ENCODE peak calls at places on chromosomes 5 and 9, in ten cellular contexts. One of them, this sample, is unnamed.
A peak's percentile ranks its signal among the peaks of the same experiment; 100 is the strongest.

GRCh38 chr5:178469011-178469974 is 120.9 kb downstream of the COL23A1 start:
- DNase-seq in naive thymus-derived CD4-positive, alpha-beta T cell: no peak
- DNase-seq in AG10803: no peak
- DNase-seq in aorta: peak; percentile 59
- DNase-seq in skeletal muscle cell: no peak
- DNase-seq in CD4-positive, alpha-beta memory T cell: no peak
- DNase-seq in BJ: no peak
- DNase-seq in effector memory CD4-positive, alpha-beta T cell: no peak
- DNase-seq in astrocyte: no peak
- DNase-seq in body of pancreas: no peak
- DNase-seq in this sample: no peak

GRCh38 chr5:73496984-73497457 is 1.2 kb upstream of the BTF3 start:
- DNase-seq in naive thymus-derived CD4-positive, alpha-beta T cell: no peak
- DNase-seq in AG10803: peak; percentile 43
- DNase-seq in aorta: no peak
- DNase-seq in skeletal muscle cell: peak; percentile 17
- DNase-seq in CD4-positive, alpha-beta memory T cell: no peak
- DNase-seq in BJ: peak; percentile 19
- DNase-seq in effector memory CD4-positive, alpha-beta T cell: no peak
- DNase-seq in astrocyte: peak; percentile 47
- DNase-seq in body of pancreas: no peak
- DNase-seq in this sample: peak; percentile 85

GRCh38 chr9:24832307-24832706 is 286.6 kb upstream of the IZUMO3 start:
- DNase-seq in naive thymus-derived CD4-positive, alpha-beta T cell: no peak
- DNase-seq in AG10803: no peak
- DNase-seq in aorta: no peak
- DNase-seq in skeletal muscle cell: no peak
- DNase-seq in CD4-positive, alpha-beta memory T cell: no peak
- DNase-seq in BJ: no peak
- DNase-seq in effector memory CD4-positive, alpha-beta T cell: no peak
- DNase-seq in astrocyte: no peak
- DNase-seq in body of pancreas: no peak
- DNase-seq in this sample: peak; percentile 2

GRCh38 chr5:10481241-10481932 is 39.7 kb downstream of the ROPN1L start:
- DNase-seq in naive thymus-derived CD4-positive, alpha-beta T cell: no peak
- DNase-seq in AG10803: no peak
- DNase-seq in aorta: no peak
- DNase-seq in skeletal muscle cell: no peak
- DNase-seq in CD4-positive, alpha-beta memory T cell: no peak
- DNase-seq in BJ: no peak
- DNase-seq in effector memory CD4-positive, alpha-beta T cell: no peak
- DNase-seq in astrocyte: no peak
- DNase-seq in body of pancreas: no peak
- DNase-seq in this sample: no peak

GRCh38 chr5:65288657-65289056 is 193.1 kb downstream of the ADAMTS6 start:
- DNase-seq in naive thymus-derived CD4-positive, alpha-beta T cell: no peak
- DNase-seq in AG10803: no peak
- DNase-seq in aorta: no peak
- DNase-seq in skeletal muscle cell: no peak
- DNase-seq in CD4-positive, alpha-beta memory T cell: no peak
- DNase-seq in BJ: no peak
- DNase-seq in effector memory CD4-positive, alpha-beta T cell: no peak
- DNase-seq in astrocyte: no peak
- DNase-seq in body of pancreas: no peak
- DNase-seq in this sample: no peak

GRCh38 chr9:108835831-108836230 is 20.0 kb downstream of the ACTL7B start:
- DNase-seq in naive thymus-derived CD4-positive, alpha-beta T cell: no peak
- DNase-seq in AG10803: no peak
- DNase-seq in aorta: no peak
- DNase-seq in skeletal muscle cell: no peak
- DNase-seq in CD4-positive, alpha-beta memory T cell: no peak
- DNase-seq in BJ: no peak
- DNase-seq in effector memory CD4-positive, alpha-beta T cell: no peak
- DNase-seq in astrocyte: no peak
- DNase-seq in body of pancreas: no peak
- DNase-seq in this sample: no peak

GRCh38 chr5:9686211-9686610 is 56.1 kb upstream of the TAS2R1 start:
- DNase-seq in naive thymus-derived CD4-positive, alpha-beta T cell: no peak
- DNase-seq in AG10803: peak; percentile 69
- DNase-seq in aorta: no peak
- DNase-seq in skeletal muscle cell: peak; percentile 23
- DNase-seq in CD4-positive, alpha-beta memory T cell: no peak
- DNase-seq in BJ: no peak
- DNase-seq in effector memory CD4-positive, alpha-beta T cell: no peak
- DNase-seq in astrocyte: peak; percentile 74
- DNase-seq in body of pancreas: no peak
- DNase-seq in this sample: no peak

GRCh38 chr9:115849679-115850412 is 303.7 kb upstream of the PAPPA start:
- DNase-seq in naive thymus-derived CD4-positive, alpha-beta T cell: no peak
- DNase-seq in AG10803: peak; percentile 90
- DNase-seq in aorta: no peak
- DNase-seq in skeletal muscle cell: no peak
- DNase-seq in CD4-positive, alpha-beta memory T cell: no peak
- DNase-seq in BJ: peak; percentile 19
- DNase-seq in effector memory CD4-positive, alpha-beta T cell: no peak
- DNase-seq in astrocyte: no peak
- DNase-seq in body of pancreas: peak; percentile 2
- DNase-seq in this sample: no peak

GRCh38 chr9:32681751-32682150 is 46.3 kb upstream of the TAF1L start:
- DNase-seq in naive thymus-derived CD4-positive, alpha-beta T cell: no peak
- DNase-seq in AG10803: no peak
- DNase-seq in aorta: no peak
- DNase-seq in skeletal muscle cell: no peak
- DNase-seq in CD4-positive, alpha-beta memory T cell: no peak
- DNase-seq in BJ: no peak
- DNase-seq in effector memory CD4-positive, alpha-beta T cell: no peak
- DNase-seq in astrocyte: no peak
- DNase-seq in body of pancreas: no peak
- DNase-seq in this sample: no peak

GRCh38 chr9:114799441-114799840 is 6.4 kb downstream of the TNFSF15 start:
- DNase-seq in naive thymus-derived CD4-positive, alpha-beta T cell: no peak
- DNase-seq in AG10803: no peak
- DNase-seq in aorta: no peak
- DNase-seq in skeletal muscle cell: no peak
- DNase-seq in CD4-positive, alpha-beta memory T cell: no peak
- DNase-seq in BJ: no peak
- DNase-seq in effector memory CD4-positive, alpha-beta T cell: no peak
- DNase-seq in astrocyte: no peak
- DNase-seq in body of pancreas: no peak
- DNase-seq in this sample: peak; percentile 14

DNA sequence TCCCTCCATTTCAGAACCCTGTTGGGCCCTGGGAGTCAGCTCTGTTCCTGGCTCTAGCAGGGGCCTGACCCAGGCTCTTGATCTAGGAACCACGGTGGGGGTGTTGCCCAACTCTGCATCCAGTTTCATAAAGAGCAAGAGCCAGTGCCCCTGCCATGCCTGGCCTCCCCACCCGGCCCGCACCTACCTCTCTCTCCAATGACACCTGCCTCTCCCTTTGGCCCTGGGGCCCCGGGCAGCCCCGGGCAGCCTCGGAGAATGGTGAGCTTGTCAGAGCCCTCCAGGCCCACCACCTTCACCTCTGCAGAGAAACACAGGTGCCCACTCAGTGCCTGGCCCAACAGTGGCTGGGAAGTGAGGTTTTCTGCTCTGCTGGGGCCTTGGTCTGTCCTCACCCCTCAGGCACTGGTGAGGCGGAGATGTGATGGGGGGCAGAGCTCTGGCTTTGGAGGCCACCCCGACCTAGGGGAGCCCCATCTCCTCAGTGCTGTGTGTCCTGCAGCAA is 1.5 kb downstream of the FCN1 start:
- DNase-seq in naive thymus-derived CD4-positive, alpha-beta T cell: no peak
- DNase-seq in AG10803: no peak
- DNase-seq in aorta: peak; percentile 68
- DNase-seq in skeletal muscle cell: no peak
- DNase-seq in CD4-positive, alpha-beta memory T cell: no peak
- DNase-seq in BJ: no peak
- DNase-seq in effector memory CD4-positive, alpha-beta T cell: no peak
- DNase-seq in astrocyte: no peak
- DNase-seq in body of pancreas: no peak
- DNase-seq in this sample: no peak
- H3K4me3 ChIP-seq in naive thymus-derived CD4-positive, alpha-beta T cell: no peak overlapping the region
- H3K4me3 ChIP-seq in AG10803: no peak overlapping the region
- H3K4me3 ChIP-seq in aorta: no peak overlapping the region
- H3K4me3 ChIP-seq in skeletal muscle cell: no peak overlapping the region
- H3K4me3 ChIP-seq in CD4-positive, alpha-beta memory T cell: no peak overlapping the region
- H3K4me3 ChIP-seq in BJ: no peak overlapping the region
- H3K4me3 ChIP-seq in effector memory CD4-positive, alpha-beta T cell: no peak overlapping the region
- H3K4me3 ChIP-seq in astrocyte: no peak overlapping the region
- H3K4me3 ChIP-seq in body of pancreas: no peak overlapping the region
- H3K4me3 ChIP-seq in this sample: no peak overlapping the region

DNA sequence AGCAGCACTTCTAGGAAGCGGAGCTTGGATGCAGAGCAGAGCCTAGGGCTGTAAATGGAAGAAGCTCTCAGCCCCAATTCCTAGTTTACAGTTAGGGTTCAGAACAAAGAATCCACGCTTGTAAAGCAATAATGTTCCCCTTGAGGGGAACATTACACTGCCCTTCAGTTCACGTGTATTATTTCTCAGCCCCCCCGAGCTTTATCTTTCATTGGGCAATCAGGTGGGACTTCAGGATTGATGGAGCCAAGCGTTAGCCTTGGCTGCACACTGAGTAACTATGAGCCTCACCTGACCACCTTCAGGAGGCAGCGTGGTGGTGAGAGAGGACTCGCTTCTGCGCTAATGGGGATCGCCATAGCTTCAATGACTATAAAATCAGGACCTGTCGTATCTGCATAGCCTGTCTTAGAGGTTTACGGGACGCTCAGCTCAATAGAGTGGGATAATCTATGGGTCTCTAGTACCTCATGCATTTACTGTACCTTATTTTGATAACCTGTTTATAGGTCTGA is 157.0 kb upstream of the RASEF start:
- DNase-seq in naive thymus-derived CD4-positive, alpha-beta T cell: no peak
- DNase-seq in AG10803: no peak
- DNase-seq in aorta: no peak
- DNase-seq in skeletal muscle cell: no peak
- DNase-seq in CD4-positive, alpha-beta memory T cell: no peak
- DNase-seq in BJ: no peak
- DNase-seq in effector memory CD4-positive, alpha-beta T cell: no peak
- DNase-seq in astrocyte: no peak
- DNase-seq in body of pancreas: peak; percentile 23
- DNase-seq in this sample: no peak
- H3K4me3 ChIP-seq in naive thymus-derived CD4-positive, alpha-beta T cell: no peak overlapping the region
- H3K4me3 ChIP-seq in AG10803: peak overlapping the region; percentile 73
- H3K4me3 ChIP-seq in aorta: no peak overlapping the region
- H3K4me3 ChIP-seq in skeletal muscle cell: peak overlapping the region; percentile 61
- H3K4me3 ChIP-seq in CD4-positive, alpha-beta memory T cell: no peak overlapping the region
- H3K4me3 ChIP-seq in BJ: peak overlapping the region; percentile 34
- H3K4me3 ChIP-seq in effector memory CD4-positive, alpha-beta T cell: no peak overlapping the region
- H3K4me3 ChIP-seq in astrocyte: peak overlapping the region; percentile 78
- H3K4me3 ChIP-seq in body of pancreas: peak overlapping the region; percentile 11
- H3K4me3 ChIP-seq in this sample: peak overlapping the region; percentile 57

GRCh38 chr5:134543820-134544692 is 18.6 kb downstream of the JADE2 start:
- DNase-seq in naive thymus-derived CD4-positive, alpha-beta T cell: no peak
- DNase-seq in AG10803: no peak
- DNase-seq in aorta: peak; percentile 68
- DNase-seq in skeletal muscle cell: no peak
- DNase-seq in CD4-positive, alpha-beta memory T cell: peak; percentile 25
- DNase-seq in BJ: no peak
- DNase-seq in effector memory CD4-positive, alpha-beta T cell: peak; percentile 28
- DNase-seq in astrocyte: no peak
- DNase-seq in body of pancreas: no peak
- DNase-seq in this sample: no peak
- H3K4me3 ChIP-seq in naive thymus-derived CD4-positive, alpha-beta T cell: no peak overlapping the region
- H3K4me3 ChIP-seq in AG10803: no peak overlapping the region
- H3K4me3 ChIP-seq in aorta: no peak overlapping the region
- H3K4me3 ChIP-seq in skeletal muscle cell: no peak overlapping the region
- H3K4me3 ChIP-seq in CD4-positive, alpha-beta memory T cell: peak overlapping the region; percentile 2
- H3K4me3 ChIP-seq in BJ: no peak overlapping the region
- H3K4me3 ChIP-seq in effector memory CD4-positive, alpha-beta T cell: peak overlapping the region; percentile 3
- H3K4me3 ChIP-seq in astrocyte: no peak overlapping the region
- H3K4me3 ChIP-seq in body of pancreas: no peak overlapping the region
- H3K4me3 ChIP-seq in this sample: no peak overlapping the region

GRCh38 chr5:120093178-120093577 is 370.9 kb upstream of the PRR16 start:
- DNase-seq in naive thymus-derived CD4-positive, alpha-beta T cell: no peak
- DNase-seq in AG10803: no peak
- DNase-seq in aorta: no peak
- DNase-seq in skeletal muscle cell: no peak
- DNase-seq in CD4-positive, alpha-beta memory T cell: no peak
- DNase-seq in BJ: no peak
- DNase-seq in effector memory CD4-positive, alpha-beta T cell: no peak
- DNase-seq in astrocyte: no peak
- DNase-seq in body of pancreas: peak; percentile 3
- DNase-seq in this sample: no peak

GRCh38 chr5:120098902-120099301 is 365.2 kb upstream of the PRR16 start:
- DNase-seq in naive thymus-derived CD4-positive, alpha-beta T cell: no peak
- DNase-seq in AG10803: no peak
- DNase-seq in aorta: no peak
- DNase-seq in skeletal muscle cell: peak; percentile 3
- DNase-seq in CD4-positive, alpha-beta memory T cell: no peak
- DNase-seq in BJ: no peak
- DNase-seq in effector memory CD4-positive, alpha-beta T cell: no peak
- DNase-seq in astrocyte: no peak
- DNase-seq in body of pancreas: no peak
- DNase-seq in this sample: no peak

GRCh38 chr5:120091376-120091948 is 372.6 kb upstream of the PRR16 start:
- DNase-seq in naive thymus-derived CD4-positive, alpha-beta T cell: no peak
- DNase-seq in AG10803: no peak
- DNase-seq in aorta: no peak
- DNase-seq in skeletal muscle cell: no peak
- DNase-seq in CD4-positive, alpha-beta memory T cell: no peak
- DNase-seq in BJ: no peak
- DNase-seq in effector memory CD4-positive, alpha-beta T cell: no peak
- DNase-seq in astrocyte: no peak
- DNase-seq in body of pancreas: no peak
- DNase-seq in this sample: no peak

GRCh38 chr5:120092649-120093048 is 371.5 kb upstream of the PRR16 start:
- DNase-seq in naive thymus-derived CD4-positive, alpha-beta T cell: no peak
- DNase-seq in AG10803: no peak
- DNase-seq in aorta: no peak
- DNase-seq in skeletal muscle cell: no peak
- DNase-seq in CD4-positive, alpha-beta memory T cell: no peak
- DNase-seq in BJ: no peak
- DNase-seq in effector memory CD4-positive, alpha-beta T cell: no peak
- DNase-seq in astrocyte: no peak
- DNase-seq in body of pancreas: no peak
- DNase-seq in this sample: no peak

GRCh38 chr5:120096413-120096812 is 367.7 kb upstream of the PRR16 start:
- DNase-seq in naive thymus-derived CD4-positive, alpha-beta T cell: no peak
- DNase-seq in AG10803: peak; percentile 39
- DNase-seq in aorta: no peak
- DNase-seq in skeletal muscle cell: peak; percentile 16
- DNase-seq in CD4-positive, alpha-beta memory T cell: no peak
- DNase-seq in BJ: peak; percentile 1
- DNase-seq in effector memory CD4-positive, alpha-beta T cell: no peak
- DNase-seq in astrocyte: peak; percentile 52
- DNase-seq in body of pancreas: no peak
- DNase-seq in this sample: no peak
- H3K4me3 ChIP-seq in naive thymus-derived CD4-positive, alpha-beta T cell: no peak overlapping the region
- H3K4me3 ChIP-seq in AG10803: peak overlapping the region; percentile 2
- H3K4me3 ChIP-seq in aorta: no peak overlapping the region
- H3K4me3 ChIP-seq in skeletal muscle cell: no peak overlapping the region
- H3K4me3 ChIP-seq in CD4-positive, alpha-beta memory T cell: no peak overlapping the region
- H3K4me3 ChIP-seq in BJ: no peak overlapping the region
- H3K4me3 ChIP-seq in effector memory CD4-positive, alpha-beta T cell: no peak overlapping the region
- H3K4me3 ChIP-seq in astrocyte: peak overlapping the region; percentile 32
- H3K4me3 ChIP-seq in body of pancreas: no peak overlapping the region
- H3K4me3 ChIP-seq in this sample: no peak overlapping the region

This sample was measured in SJCRH30.